ENCODE peak calls at places on chromosomes 11 and 22, in four cellular contexts. E is substantia nigra, N is neural progenitor cell, J is sigmoid colon. G is an unnamed sample.

GRCh38 chr11:118488480-118489109 is 38.7 kb upstream of the TTC36 start:
- DNase-seq in E (peak; percentile 14), N (peak; percentile 72), J (peak; percentile 74), G (no peak)

GRCh38 chr11:116774661-116775060 is 1.9 kb upstream of the BUD13 start:
- DNase-seq in E (no peak), N (no peak), J (no peak), G (no peak)

GRCh38 chr22:37470087-37470445 is 16.1 kb downstream of the MFNG start:
- DNase-seq in E (no peak), N (no peak), J (no peak), G (no peak)

GRCh38 chr22:45842141-45842831 is 134.7 kb downstream of the WNT7B start:
- DNase-seq in E (no peak), N (no peak), J (no peak), G (no peak)

GRCh38 chr11:133382217-133382746 is 150.0 kb downstream of the OPCML start:
- DNase-seq in E (no peak), N (no peak), J (no peak), G (peak; percentile 25)

GRCh38 chr11:65546217-65546958 is 11.8 kb downstream of the LTBP3 start:
- DNase-seq in E (peak; percentile 27), N (peak; percentile 94), J (peak; percentile 90), G (peak; percentile 51)

GRCh38 chr11:122917311-122917710 is 34.8 kb downstream of the JHY start:
- DNase-seq in E (no peak), N (no peak), J (peak; percentile 80), G (no peak)

GRCh38 chr11:2483426-2483825 is 38.6 kb downstream of the KCNQ1 start:
- DNase-seq in E (no peak), N (no peak), J (no peak), G (no peak)

GRCh38 chr22:25673721-25674120 is 68.3 kb upstream of the MYO18B start:
- DNase-seq in E (no peak), N (no peak), J (no peak), G (no peak)

GRCh38 chr11:118612378-118612777 is 5.0 kb downstream of the PHLDB1 start:
- DNase-seq in E (no peak), N (peak; percentile 7), J (peak; percentile 66), G (no peak)

GRCh38 chr22:30347255-30347892 is 9.3 kb downstream of the SF3A1 start:
- DNase-seq in E (no peak), N (no peak), J (no peak), G (no peak)

GRCh38 chr22:47062126-47062525 is 299.7 kb downstream of the TBC1D22A start:
- DNase-seq in E (no peak), N (no peak), J (no peak), G (no peak)

GRCh38 chr11:118870396-118871343 is 13.0 kb upstream of the CXCR5 start:
- DNase-seq in E (peak; percentile 67), N (peak; percentile 25), J (peak; percentile 82), G (peak; percentile 50)

GRCh38 chr11:18536195-18536594 is 9.5 kb upstream of the TSG101 start:
- DNase-seq in E (no peak), N (no peak), J (no peak), G (no peak)

GRCh38 chr11:97732011-97732632 is 1288.6 kb upstream of the CNTN5 start:
- DNase-seq in E (no peak), N (no peak), J (no peak), G (no peak)

GRCh38 chr11:8811571-8811970 is 99.4 kb upstream of the AKIP1 start:
- DNase-seq in E (no peak), N (no peak), J (no peak), G (no peak)
- H3K27ac ChIP-seq in E (peak overlapping the region; percentile 73), N (no peak overlapping the region), J (peak overlapping the region; percentile 91), G (peak overlapping the region; percentile 78)

GRCh38 chr22:42844756-42845155 is 12.3 kb downstream of the ARFGAP3 start:
- DNase-seq in E (no peak), N (no peak), J (no peak), G (no peak)

GRCh38 chr22:42842658-42843370 is 14.3 kb downstream of the ARFGAP3 start:
- DNase-seq in E (no peak), N (no peak), J (no peak), G (no peak)

GRCh38 chr22:42837556-42837955 is 19.5 kb downstream of the ARFGAP3 start:
- DNase-seq in E (no peak), N (no peak), J (no peak), G (no peak)

GRCh38 chr22:42836026-42836425 is 21.0 kb downstream of the ARFGAP3 start:
- DNase-seq in E (no peak), N (no peak), J (no peak), G (no peak)

GRCh38 chr22:42841444-42841843 is 15.6 kb downstream of the ARFGAP3 start:
- DNase-seq in E (no peak), N (no peak), J (no peak), G (no peak)
- H3K27ac ChIP-seq in E (no peak overlapping the region), N (no peak overlapping the region), J (no peak overlapping the region), G (no peak overlapping the region)

GRCh38 chr11:10032991-10033390 is 261.0 kb downstream of the SBF2 start:
- DNase-seq in E (no peak), N (no peak), J (no peak), G (no peak)
- H3K27ac ChIP-seq in E (no peak overlapping the region), N (no peak overlapping the region), J (no peak overlapping the region), G (no peak overlapping the region)

GRCh38 chr11:108278546-108278945 is 55.7 kb downstream of the ATM start:
- DNase-seq in E (no peak), N (no peak), J (no peak), G (no peak)
- H3K27ac ChIP-seq in E (no peak overlapping the region), N (peak overlapping the region; percentile 38), J (peak overlapping the region; percentile 71), G (no peak overlapping the region)

DNA sequence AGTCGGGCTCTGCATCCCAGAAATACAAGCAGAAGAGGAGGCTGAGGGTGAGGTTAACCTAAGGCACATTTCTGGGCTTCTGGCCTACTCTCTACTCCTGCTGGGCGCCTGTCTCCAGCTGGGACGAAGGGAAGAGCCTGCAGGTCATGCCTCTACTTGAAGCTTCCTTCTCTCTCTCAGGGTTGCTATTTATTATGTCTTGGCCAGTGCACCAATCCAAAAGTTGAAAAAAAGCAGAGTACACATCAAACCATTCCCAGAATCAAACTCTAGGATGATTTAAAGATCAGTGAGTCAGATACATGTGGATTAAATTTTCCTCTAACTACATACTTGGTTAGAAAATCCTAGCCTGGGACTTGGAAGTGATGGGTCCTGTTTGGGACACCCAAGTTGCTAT is 60.2 kb upstream of the CDON start:
- DNase-seq in E (no peak), N (no peak), J (peak; percentile 79), G (no peak)
- H3K27ac ChIP-seq in E (no peak overlapping the region), N (no peak overlapping the region), J (peak overlapping the region; percentile 7), G (no peak overlapping the region)

G was measured in caudate nucleus.